ENCODE peak calls at places on chromosome 18, in five cellular contexts. E is K562, U is HepG2, K is HCT116, M is A549. Z is an unnamed sample.

GRCh38 chr18:6370886-6371635 is 43.6 kb downstream of the L3MBTL4 start:
- DNase-seq in E (no peak), U (peak), K (no peak), M (no peak), Z (no peak)

GRCh38 chr18:51955136-51955535 is 384.9 kb upstream of the DCC start:
- DNase-seq in E (no peak), U (no peak), K (no peak), M (no peak), Z (no peak)

GRCh38 chr18:37489011-37489410 is 76.6 kb downstream of the CELF4 start:
- DNase-seq in E (no peak), U (no peak), K (no peak), M (no peak), Z (no peak)

GRCh38 chr18:23115683-23116096 is 19.6 kb upstream of the CABLES1 start:
- DNase-seq in E (no peak), U (peak), K (peak), M (peak), Z (no peak)

GRCh38 chr18:76565238-76566173 is 70.5 kb upstream of the ZNF516 start:
- DNase-seq in E (peak), U (peak), K (no peak), M (peak), Z (peak)

GRCh38 chr18:48800479-48800876 is 150.3 kb downstream of the SMAD7 start:
- DNase-seq in E (no peak), U (no peak), K (no peak), M (no peak), Z (no peak)

GRCh38 chr18:74314759-74315463 is 728 bp upstream of the C18orf63 start:
- DNase-seq in E (no peak), U (no peak), K (no peak), M (no peak), Z (no peak)

GRCh38 chr18:28359177-28359576 is 182.2 kb upstream of the CDH2 start:
- DNase-seq in E (no peak), U (no peak), K (no peak), M (no peak), Z (no peak)

GRCh38 chr18:48948112-48949050 is 2.4 kb downstream of the SMAD7 start:
- DNase-seq in E (peak), U (peak), K (no peak), M (no peak), Z (no peak)

GRCh38 chr18:42048150-42048549 is 93.1 kb downstream of the PIK3C3 start:
- DNase-seq in E (no peak), U (peak), K (no peak), M (peak), Z (peak)

DNA sequence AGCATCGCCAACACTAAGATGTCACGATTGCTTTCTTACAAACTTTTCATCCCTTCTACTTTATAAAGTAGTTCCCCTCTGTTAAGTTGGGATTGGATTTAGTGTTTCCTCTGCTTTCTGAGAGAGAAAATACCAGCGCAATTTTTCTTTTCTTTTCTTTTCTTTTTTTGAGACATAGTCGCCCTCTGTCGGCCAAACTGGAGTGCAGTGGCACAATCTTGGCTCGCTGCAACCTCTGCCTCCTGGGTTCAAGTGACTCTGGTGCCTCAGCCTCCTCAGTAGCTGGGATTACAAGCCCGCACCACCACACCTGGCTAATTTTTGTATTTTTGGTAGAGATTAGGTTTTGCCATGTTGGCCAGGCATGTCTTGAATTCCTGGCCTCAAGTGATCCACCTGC is 9.0 kb downstream of the RELCH start:
- DNase-seq in E (no peak), U (no peak), K (no peak), M (no peak), Z (no peak)
- TF ChIP-seq REST in E (no peak), U (no peak), K (no peak), M (no peak), Z (no peak)

GRCh38 chr18:46332956-46333355 is 228.8 kb downstream of the HAUS1 start:
- DNase-seq in E (no peak), U (no peak), K (no peak), M (no peak), Z (no peak)
- H3K4me3 ChIP-seq in E (no peak), U (no peak), K (peak), M (no peak), Z (peak)

DNA sequence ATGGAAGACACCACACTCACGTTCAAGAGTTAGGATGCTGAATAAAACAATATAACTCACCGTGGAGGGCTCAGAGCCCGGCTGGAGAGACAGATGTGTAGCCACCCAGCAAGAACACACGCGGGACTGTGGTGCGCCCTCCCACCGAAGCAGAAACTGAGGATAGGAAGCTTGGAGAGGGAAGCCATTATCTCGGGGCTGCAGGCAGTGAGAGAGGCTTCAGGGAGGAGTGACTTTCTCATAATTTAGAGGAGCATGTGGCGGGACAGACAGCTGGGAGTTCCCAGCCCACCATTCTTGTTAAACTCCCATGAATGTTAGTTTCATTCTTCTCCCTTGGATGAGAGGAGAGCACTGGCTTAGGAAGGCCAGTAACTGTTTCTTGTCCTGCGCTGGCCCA is 96.4 kb downstream of the MAPRE2 start:
- DNase-seq in E (peak), U (no peak), K (no peak), M (no peak), Z (no peak)
- TF ChIP-seq REST in E (no peak), U (no peak), K (no peak), M (no peak), Z (no peak)

DNA sequence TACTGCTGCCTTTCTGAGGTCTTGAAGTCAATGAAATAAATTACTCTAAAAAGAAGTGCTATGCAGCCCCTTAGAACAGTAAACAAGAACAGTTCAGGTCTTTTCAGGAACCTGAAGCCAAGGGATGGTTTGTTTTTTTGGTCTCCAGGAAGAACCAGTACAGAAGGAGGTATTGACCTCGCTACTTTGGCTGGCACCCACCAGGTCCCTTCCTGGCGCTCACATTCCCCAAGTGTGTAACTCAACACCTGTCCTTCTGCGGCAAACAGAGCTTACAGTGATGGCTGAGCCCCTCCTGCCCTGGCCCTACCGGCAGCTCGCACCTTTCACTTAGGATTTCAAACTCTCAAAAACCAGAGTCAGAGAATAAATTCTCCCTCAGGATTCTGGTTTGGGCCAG is 51.9 kb downstream of the SETBP1 start:
- DNase-seq in E (no peak), U (no peak), K (no peak), M (no peak), Z (no peak)
- H3K4me3 ChIP-seq in E (no peak), U (no peak), K (no peak), M (no peak), Z (no peak)

GRCh38 chr18:8946046-8946838 is 156.3 kb upstream of the NDUFV2 start:
- DNase-seq in E (no peak), U (no peak), K (no peak), M (peak), Z (no peak)
- TF ChIP-seq REST in E (no peak), U (no peak), K (no peak), M (no peak), Z (no peak)

GRCh38 chr18:44828080-44828479 is 147.4 kb downstream of the SETBP1 start:
- DNase-seq in E (no peak), U (no peak), K (no peak), M (no peak), Z (no peak)
- H3K4me3 ChIP-seq in E (no peak), U (no peak), K (no peak), M (no peak), Z (no peak)

GRCh38 chr18:10793730-10794370 is 268.0 kb downstream of the NAPG start:
- DNase-seq in E (no peak), U (no peak), K (no peak), M (no peak), Z (no peak)

GRCh38 chr18:10798727-10799435 is 273.1 kb downstream of the NAPG start:
- DNase-seq in E (peak), U (peak), K (no peak), M (peak), Z (no peak)

GRCh38 chr18:10792181-10792580 is 266.4 kb downstream of the NAPG start:
- DNase-seq in E (no peak), U (no peak), K (no peak), M (no peak), Z (peak)

GRCh38 chr18:10794771-10795170 is 268.9 kb downstream of the NAPG start:
- DNase-seq in E (no peak), U (no peak), K (no peak), M (no peak), Z (no peak)

GRCh38 chr18:10797882-10798281 is 272.1 kb downstream of the NAPG start:
- DNase-seq in E (no peak), U (no peak), K (no peak), M (no peak), Z (no peak)
- TF ChIP-seq REST in E (no peak), U (no peak), K (no peak), M (no peak), Z (no peak)

GRCh38 chr18:11999431-11999830 is 18.1 kb downstream of the IMPA2 start:
- DNase-seq in E (no peak), U (no peak), K (no peak), M (no peak), Z (no peak)
- H3K4me3 ChIP-seq in E (no peak), U (no peak), K (no peak), M (no peak), Z (no peak)

GRCh38 chr18:32975166-32975441 is 202.3 kb upstream of the KLHL14 start:
- DNase-seq in E (no peak), U (no peak), K (no peak), M (no peak), Z (no peak)

GRCh38 chr18:32975501-32975900 is 202.7 kb upstream of the KLHL14 start:
- DNase-seq in E (no peak), U (no peak), K (no peak), M (no peak), Z (no peak)

GRCh38 chr18:32974421-32975165 is 201.8 kb upstream of the KLHL14 start:
- DNase-seq in E (no peak), U (no peak), K (no peak), M (no peak), Z (no peak)
- TF ChIP-seq REST in E (no peak), U (no peak), K (no peak), M (no peak), Z (no peak)